ENCODE peak calls at places on chromosomes 7 and 10, in five cellular contexts. T is HepG2, D is A549, G is IMR-90, E is H1. O is an unnamed sample.

GRCh38 chr7:82528577-82529305 is 85.2 kb upstream of the CACNA2D1 start:
- DNase-seq in T (no peak), D (no peak), G (peak; percentile 76), E (no peak), O (no peak)

GRCh38 chr10:20004087-20004523 is 187.9 kb downstream of the PLXDC2 start:
- DNase-seq in T (no peak), D (no peak), G (peak; percentile 45), E (no peak), O (no peak)

GRCh38 chr7:51316262-51316665 is 345 bp downstream of the COBL start:
- DNase-seq in T (no peak), D (peak; percentile 76), G (no peak), E (peak; percentile 74), O (peak; percentile 61)

GRCh38 chr7:112933598-112933997 is 143.4 kb upstream of the TMEM168 start:
- DNase-seq in T (no peak), D (no peak), G (no peak), E (no peak), O (no peak)

GRCh38 chr7:66183700-66184099 is 21.4 kb upstream of the TPST1 start:
- DNase-seq in T (no peak), D (no peak), G (peak; percentile 96), E (no peak), O (no peak)

GRCh38 chr7:34236839-34237492 is 331.6 kb downstream of the BMPER start:
- DNase-seq in T (no peak), D (no peak), G (no peak), E (no peak), O (no peak)

GRCh38 chr7:98224701-98225181 is 13.5 kb downstream of the BHLHA15 start:
- DNase-seq in T (no peak), D (no peak), G (no peak), E (no peak), O (no peak)

GRCh38 chr10:114271014-114271778 is 32.1 kb downstream of the VWA2 start:
- DNase-seq in T (no peak), D (no peak), G (no peak), E (no peak), O (no peak)

GRCh38 chr7:26216044-26216443 is 14.5 kb downstream of the CBX3 start:
- DNase-seq in T (no peak), D (no peak), G (no peak), E (no peak), O (no peak)

GRCh38 chr10:20185116-20185515 is 368.9 kb downstream of the PLXDC2 start:
- DNase-seq in T (no peak), D (no peak), G (no peak), E (no peak), O (no peak)

GRCh38 chr10:6607778-6608177 is 27.7 kb upstream of the PRKCQ start:
- DNase-seq in T (no peak), D (no peak), G (no peak), E (no peak), O (no peak)

GRCh38 chr10:125262920-125263319 is 102.6 kb upstream of the CTBP2 start:
- DNase-seq in T (no peak), D (no peak), G (no peak), E (no peak), O (no peak)

GRCh38 chr7:80047032-80047431 is 87.6 kb upstream of the GNAI1 start:
- DNase-seq in T (no peak), D (no peak), G (peak; percentile 39), E (no peak), O (no peak)

GRCh38 chr10:44260286-44260928 is 124.5 kb downstream of the CXCL12 start:
- DNase-seq in T (no peak), D (no peak), G (no peak), E (no peak), O (no peak)

GRCh38 chr7:77993823-77994222 is 195.2 kb downstream of the PHTF2 start:
- DNase-seq in T (no peak), D (no peak), G (no peak), E (no peak), O (no peak)

GRCh38 chr10:84946984-84947383 is 618.6 kb downstream of the CCSER2 start:
- DNase-seq in T (no peak), D (no peak), G (no peak), E (no peak), O (no peak)

GRCh38 chr7:16419859-16420258 is 1.5 kb downstream of the CRPPA start:
- DNase-seq in T (no peak), D (no peak), G (no peak), E (no peak), O (no peak)

GRCh38 chr10:33406596-33406995 is 72.1 kb upstream of the NRP1 start:
- DNase-seq in T (no peak), D (no peak), G (no peak), E (no peak), O (no peak)

GRCh38 chr7:113928113-113928512 is 9.3 kb upstream of the PPP1R3A start:
- DNase-seq in T (no peak), D (no peak), G (no peak), E (no peak), O (no peak)

GRCh38 chr10:70753026-70753663 is 32.0 kb downstream of the TBATA start:
- DNase-seq in T (no peak), D (no peak), G (no peak), E (no peak), O (no peak)

GRCh38 chr7:79063019-79063698 is 390.3 kb downstream of the MAGI2 start:
- DNase-seq in T (no peak), D (no peak), G (peak; percentile 58), E (no peak), O (no peak)

GRCh38 chr10:124068929-124069328 is 24.5 kb downstream of the CHST15 start:
- DNase-seq in T (no peak), D (no peak), G (no peak), E (no peak), O (no peak)

GRCh38 chr7:124764071-124764846 is 1.3 kb downstream of the GPR37 start:
- DNase-seq in T (no peak), D (no peak), G (peak; percentile 6), E (no peak), O (peak; percentile 22)

GRCh38 chr7:66307591-66308215 is 102.6 kb downstream of the TPST1 start:
- DNase-seq in T (peak; percentile 92), D (no peak), G (peak; percentile 83), E (no peak), O (no peak)

GRCh38 chr10:30818010-30818660 is 188.6 kb upstream of the LYZL2 start:
- DNase-seq in T (no peak), D (no peak), G (peak; percentile 58), E (no peak), O (no peak)

GRCh38 chr7:101912711-101913110 is 95.3 kb downstream of the CUX1 start:
- DNase-seq in T (no peak), D (no peak), G (peak; percentile 35), E (no peak), O (no peak)

GRCh38 chr7:134450296-134451000 is 8.5 kb downstream of the AKR1B1 start:
- DNase-seq in T (no peak), D (no peak), G (peak; percentile 53), E (no peak), O (no peak)

DNA sequence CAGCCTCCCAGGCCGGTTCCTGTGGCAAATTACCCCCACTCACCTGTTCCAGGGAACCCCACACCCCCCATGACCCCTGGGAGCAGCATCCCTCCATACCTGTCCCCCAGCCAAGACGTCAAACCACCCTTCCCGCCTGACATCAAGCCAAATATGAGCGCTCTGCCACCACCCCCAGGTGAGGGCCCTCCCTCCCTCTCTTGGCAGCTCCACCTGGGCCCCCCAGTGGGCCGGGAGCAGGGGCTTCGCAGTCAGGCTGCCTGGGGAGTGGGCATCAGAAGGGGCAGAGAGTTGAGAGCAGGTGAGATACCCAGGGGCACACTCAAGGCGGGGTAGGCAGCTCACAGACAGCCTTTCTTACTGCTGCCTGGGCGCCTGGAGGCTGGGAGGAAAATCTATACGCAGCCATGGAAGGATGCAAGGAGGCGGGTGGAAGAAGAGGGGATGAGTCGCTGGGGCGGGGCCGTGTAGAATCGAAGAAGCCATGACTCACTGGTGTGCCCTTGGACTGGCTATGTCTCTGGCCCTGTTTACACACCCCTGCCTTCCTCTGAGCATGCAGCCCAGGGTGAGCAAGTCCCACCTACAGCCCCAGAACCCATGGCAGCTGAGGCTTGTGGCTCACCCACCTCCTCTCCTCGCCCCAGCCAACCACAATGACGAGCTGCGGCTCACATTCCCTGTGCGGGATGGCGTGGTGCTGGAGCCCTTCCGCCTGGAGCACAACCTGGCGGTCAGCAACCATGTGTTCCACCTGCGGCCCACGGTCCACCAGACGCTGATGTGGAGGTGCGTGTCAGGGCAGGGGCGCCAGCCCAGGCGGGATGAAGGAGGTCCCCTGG is 48.6 kb upstream of the PPIF start:
- DNase-seq in T (peak; percentile 65), D (peak; percentile 87), G (peak; percentile 99), E (no peak), O (no peak)
- TF ChIP-seq USF2 in T (no peak), D (no peak), G (no peak), E (no peak), O (no peak)

DNA sequence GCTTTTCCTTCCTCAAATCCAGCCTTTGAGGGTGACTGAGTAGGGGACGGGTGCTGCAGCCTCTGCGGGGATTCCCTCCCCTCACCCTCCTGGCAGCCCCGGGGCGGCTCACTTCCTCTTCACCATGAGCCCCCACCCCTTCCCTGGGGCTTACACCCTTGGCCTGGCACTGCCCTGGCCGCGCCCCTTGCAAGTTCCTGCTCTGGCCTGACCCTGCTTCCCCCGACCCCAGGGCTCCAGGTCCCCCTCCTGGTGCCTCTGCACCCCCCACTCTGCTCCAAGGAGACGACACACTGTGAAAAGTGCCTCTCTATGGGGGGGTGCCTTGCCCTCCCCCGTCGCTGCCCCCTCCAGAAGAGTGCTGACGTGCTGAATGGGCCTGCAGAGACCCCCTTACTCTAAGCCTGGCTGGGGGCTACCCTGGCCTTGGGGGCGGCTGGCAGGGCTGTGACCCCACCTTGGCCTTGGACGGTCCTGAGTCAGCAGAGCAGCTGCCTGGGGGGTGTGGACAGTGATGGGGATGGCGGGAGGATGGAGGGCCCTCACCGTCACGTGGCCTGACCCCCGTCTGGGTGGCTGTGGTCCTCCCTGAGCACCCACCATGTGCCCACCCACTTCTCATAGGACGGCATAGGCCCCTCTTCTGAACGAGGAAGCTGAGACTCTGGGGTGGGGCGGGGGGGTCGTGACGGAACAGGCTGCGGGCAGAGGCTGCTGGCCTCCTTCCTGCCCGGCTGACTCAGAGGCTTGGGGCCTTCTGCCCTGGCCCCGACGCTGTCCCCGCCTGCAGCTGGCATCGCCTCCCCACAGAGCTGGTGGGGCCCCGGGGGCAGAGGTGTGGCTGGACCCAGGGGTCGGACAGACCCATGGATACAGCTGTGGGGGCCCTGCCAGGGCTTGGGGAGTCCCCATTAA is 9.8 kb downstream of the LFNG start:
- DNase-seq in T (no peak), D (peak; percentile 59), G (peak; percentile 52), E (no peak), O (no peak)
- TF ChIP-seq USF2 in T (no peak), D (peak; percentile 66), G (peak; percentile 48), E (no peak), O (no peak)

GRCh38 chr10:2619472-2619871 is 447.9 kb upstream of the PFKP start:
- DNase-seq in T (peak; percentile 7), D (peak; percentile 17), G (no peak), E (no peak), O (peak; percentile 41)
- TF ChIP-seq USF2 in T (no peak), D (no peak), G (no peak), E (no peak), O (no peak)

DNA sequence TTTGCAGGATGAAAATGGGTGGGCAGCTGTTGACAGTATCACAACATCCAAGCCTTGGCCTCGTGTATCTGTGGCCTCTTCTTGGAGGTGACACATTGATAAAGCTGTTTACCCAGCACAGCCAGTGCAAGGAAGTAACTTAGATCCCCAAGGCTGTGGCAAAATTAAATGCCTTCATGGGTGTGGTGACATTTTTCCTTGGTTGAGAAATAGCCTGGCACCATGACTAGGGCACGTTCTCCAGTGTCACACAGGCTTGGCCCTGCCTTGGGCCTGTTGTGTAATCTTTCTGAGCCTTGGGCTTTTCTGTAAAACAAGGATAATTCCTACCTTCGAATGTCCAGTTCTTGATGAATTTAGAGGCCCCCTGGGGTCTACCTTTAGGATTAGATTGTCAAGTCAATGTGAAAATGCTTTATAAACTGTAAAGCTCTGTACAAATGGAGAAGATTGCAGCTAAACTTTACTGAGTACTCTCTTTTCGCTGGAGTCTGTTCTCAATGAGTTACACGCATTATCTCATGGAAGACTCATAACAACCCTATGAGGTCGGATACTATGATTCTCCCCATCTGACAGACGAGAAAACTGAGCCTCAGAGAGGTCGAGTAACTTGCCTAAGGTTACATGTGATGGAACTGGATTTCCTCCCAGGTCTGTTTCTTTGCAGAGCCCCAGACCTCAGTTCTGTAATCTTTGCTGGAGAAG is 46.7 kb upstream of the LOXL4 start:
- DNase-seq in T (no peak), D (no peak), G (no peak), E (no peak), O (no peak)
- TF ChIP-seq USF2 in T (no peak), D (no peak), G (no peak), E (no peak), O (no peak)

O was measured in WTC11.